ENCODE peak calls at places on chromosomes 3 and 15, in six cellular contexts. One of them, this sample, is unnamed.

GRCh38 chr15:52295421-52295991 is at the start of gene MYO5C:
- DNase-seq in NT2/D1: peak
- DNase-seq in sciatic nerve: peak
- DNase-seq in HFF-Myc: no peak
- DNase-seq in esophagus squamous epithelium: no peak
- DNase-seq in progenitor cell of endocrine pancreas: peak
- DNase-seq in this sample: no peak

GRCh38 chr15:63971904-63972303 is 74.4 kb downstream of the DAPK2 start:
- DNase-seq in progenitor cell of endocrine pancreas: no peak
- DNase-seq in esophagus squamous epithelium: no peak
- DNase-seq in NT2/D1: no peak
- DNase-seq in sciatic nerve: no peak
- DNase-seq in HFF-Myc: no peak
- DNase-seq in this sample: no peak

GRCh38 chr15:52164631-52165265 is 26.4 kb downstream of the GNB5 start:
- DNase-seq in sciatic nerve: no peak
- DNase-seq in HFF-Myc: no peak
- DNase-seq in esophagus squamous epithelium: no peak
- DNase-seq in progenitor cell of endocrine pancreas: no peak
- DNase-seq in NT2/D1: no peak
- DNase-seq in this sample: no peak

GRCh38 chr3:165754219-165755007 is 82.8 kb downstream of the BCHE start:
- DNase-seq in progenitor cell of endocrine pancreas: no peak
- DNase-seq in esophagus squamous epithelium: no peak
- DNase-seq in HFF-Myc: no peak
- DNase-seq in sciatic nerve: no peak
- DNase-seq in NT2/D1: no peak
- DNase-seq in this sample: no peak

GRCh38 chr15:92645051-92645631 is 10.4 kb downstream of the FAM174B start:
- DNase-seq in progenitor cell of endocrine pancreas: no peak
- DNase-seq in NT2/D1: no peak
- DNase-seq in sciatic nerve: no peak
- DNase-seq in HFF-Myc: no peak
- DNase-seq in esophagus squamous epithelium: no peak
- DNase-seq in this sample: no peak

GRCh38 chr15:46277994-46278885 is 643.4 kb downstream of the SQOR start:
- DNase-seq in HFF-Myc: no peak
- DNase-seq in esophagus squamous epithelium: no peak
- DNase-seq in progenitor cell of endocrine pancreas: no peak
- DNase-seq in sciatic nerve: no peak
- DNase-seq in NT2/D1: no peak
- DNase-seq in this sample: no peak

GRCh38 chr15:60519218-60519617 is 40.3 kb upstream of the ICE2 start:
- DNase-seq in sciatic nerve: no peak
- DNase-seq in HFF-Myc: no peak
- DNase-seq in esophagus squamous epithelium: no peak
- DNase-seq in NT2/D1: no peak
- DNase-seq in progenitor cell of endocrine pancreas: no peak
- DNase-seq in this sample: no peak

GRCh38 chr15:98942966-98943584 is 64.5 kb downstream of the PGPEP1L start:
- DNase-seq in esophagus squamous epithelium: no peak
- DNase-seq in HFF-Myc: no peak
- DNase-seq in progenitor cell of endocrine pancreas: no peak
- DNase-seq in sciatic nerve: no peak
- DNase-seq in NT2/D1: no peak
- DNase-seq in this sample: peak

GRCh38 chr3:166283856-166284255 is 446.6 kb upstream of the BCHE start:
- DNase-seq in sciatic nerve: no peak
- DNase-seq in HFF-Myc: no peak
- DNase-seq in esophagus squamous epithelium: no peak
- DNase-seq in progenitor cell of endocrine pancreas: no peak
- DNase-seq in NT2/D1: no peak
- DNase-seq in this sample: no peak

GRCh38 chr3:150049317-150049716 is 78.6 kb upstream of the PFN2 start:
- DNase-seq in sciatic nerve: no peak
- DNase-seq in progenitor cell of endocrine pancreas: no peak
- DNase-seq in NT2/D1: no peak
- DNase-seq in esophagus squamous epithelium: no peak
- DNase-seq in HFF-Myc: no peak
- DNase-seq in this sample: no peak

GRCh38 chr15:80967451-80967850 is 22.2 kb downstream of the MESD start:
- DNase-seq in NT2/D1: peak
- DNase-seq in esophagus squamous epithelium: no peak
- DNase-seq in sciatic nerve: no peak
- DNase-seq in progenitor cell of endocrine pancreas: no peak
- DNase-seq in HFF-Myc: no peak
- DNase-seq in this sample: no peak

GRCh38 chr15:47987908-47988532 is 132.8 kb upstream of the SLC24A5 start:
- DNase-seq in HFF-Myc: peak
- DNase-seq in progenitor cell of endocrine pancreas: no peak
- DNase-seq in esophagus squamous epithelium: no peak
- DNase-seq in NT2/D1: peak
- DNase-seq in sciatic nerve: no peak
- DNase-seq in this sample: no peak

GRCh38 chr15:63634154-63634553 is 37.0 kb downstream of the FBXL22 start:
- DNase-seq in progenitor cell of endocrine pancreas: no peak
- DNase-seq in sciatic nerve: no peak
- DNase-seq in HFF-Myc: no peak
- DNase-seq in NT2/D1: no peak
- DNase-seq in esophagus squamous epithelium: no peak
- DNase-seq in this sample: no peak

GRCh38 chr15:96771035-96771434 is 440.5 kb downstream of the NR2F2 start:
- DNase-seq in progenitor cell of endocrine pancreas: no peak
- DNase-seq in NT2/D1: no peak
- DNase-seq in esophagus squamous epithelium: no peak
- DNase-seq in HFF-Myc: no peak
- DNase-seq in sciatic nerve: no peak
- DNase-seq in this sample: no peak

GRCh38 chr3:17039579-17039978 is 154.8 kb downstream of the PLCL2 start:
- DNase-seq in HFF-Myc: peak
- DNase-seq in sciatic nerve: no peak
- DNase-seq in progenitor cell of endocrine pancreas: no peak
- DNase-seq in NT2/D1: no peak
- DNase-seq in esophagus squamous epithelium: no peak
- DNase-seq in this sample: no peak

GRCh38 chr15:73694419-73694818 is 10.2 kb downstream of the CD276 start:
- DNase-seq in HFF-Myc: no peak
- DNase-seq in esophagus squamous epithelium: no peak
- DNase-seq in progenitor cell of endocrine pancreas: no peak
- DNase-seq in sciatic nerve: no peak
- DNase-seq in NT2/D1: no peak
- DNase-seq in this sample: no peak

GRCh38 chr3:5376761-5377160 is 189.3 kb downstream of the EDEM1 start:
- DNase-seq in esophagus squamous epithelium: no peak
- DNase-seq in progenitor cell of endocrine pancreas: peak
- DNase-seq in NT2/D1: peak
- DNase-seq in sciatic nerve: no peak
- DNase-seq in HFF-Myc: no peak
- DNase-seq in this sample: peak

GRCh38 chr3:177822826-177823225 is 625.5 kb upstream of the TBL1XR1 start:
- DNase-seq in NT2/D1: no peak
- DNase-seq in HFF-Myc: no peak
- DNase-seq in esophagus squamous epithelium: no peak
- DNase-seq in progenitor cell of endocrine pancreas: no peak
- DNase-seq in sciatic nerve: no peak
- DNase-seq in this sample: no peak

GRCh38 chr15:74036271-74037170 is 42.0 kb downstream of the PML start:
- DNase-seq in sciatic nerve: no peak
- DNase-seq in progenitor cell of endocrine pancreas: peak
- DNase-seq in NT2/D1: peak
- DNase-seq in esophagus squamous epithelium: no peak
- DNase-seq in HFF-Myc: no peak
- DNase-seq in this sample: no peak

GRCh38 chr3:55604414-55604813 is 117.3 kb upstream of the WNT5A start:
- DNase-seq in progenitor cell of endocrine pancreas: no peak
- DNase-seq in NT2/D1: no peak
- DNase-seq in HFF-Myc: no peak
- DNase-seq in esophagus squamous epithelium: no peak
- DNase-seq in sciatic nerve: no peak
- DNase-seq in this sample: no peak

GRCh38 chr15:90902996-90903732 is at the start of gene MAN2A2:
- DNase-seq in progenitor cell of endocrine pancreas: peak
- DNase-seq in sciatic nerve: peak
- DNase-seq in HFF-Myc: no peak
- DNase-seq in esophagus squamous epithelium: no peak
- DNase-seq in NT2/D1: no peak
- DNase-seq in this sample: no peak

GRCh38 chr3:23455084-23455483 is 252.0 kb downstream of the UBE2E2 start:
- DNase-seq in HFF-Myc: peak
- DNase-seq in NT2/D1: no peak
- DNase-seq in esophagus squamous epithelium: no peak
- DNase-seq in progenitor cell of endocrine pancreas: no peak
- DNase-seq in sciatic nerve: no peak
- DNase-seq in this sample: no peak

GRCh38 chr3:127800508-127800907 is 21.8 kb downstream of the MGLL start:
- DNase-seq in NT2/D1: peak
- DNase-seq in progenitor cell of endocrine pancreas: no peak
- DNase-seq in HFF-Myc: no peak
- DNase-seq in sciatic nerve: peak
- DNase-seq in esophagus squamous epithelium: no peak
- DNase-seq in this sample: no peak

GRCh38 chr15:28975766-28976179 is 90.0 kb downstream of the APBA2 start:
- DNase-seq in HFF-Myc: no peak
- DNase-seq in sciatic nerve: no peak
- DNase-seq in esophagus squamous epithelium: no peak
- DNase-seq in progenitor cell of endocrine pancreas: no peak
- DNase-seq in NT2/D1: no peak
- DNase-seq in this sample: no peak

GRCh38 chr3:152508705-152509104 is 240.0 kb downstream of the MBNL1 start:
- DNase-seq in HFF-Myc: peak
- DNase-seq in progenitor cell of endocrine pancreas: no peak
- DNase-seq in sciatic nerve: no peak
- DNase-seq in esophagus squamous epithelium: no peak
- DNase-seq in NT2/D1: no peak
- DNase-seq in this sample: no peak

GRCh38 chr15:92667291-92667904 is 11.8 kb upstream of the FAM174B start:
- DNase-seq in sciatic nerve: no peak
- DNase-seq in progenitor cell of endocrine pancreas: no peak
- DNase-seq in HFF-Myc: no peak
- DNase-seq in esophagus squamous epithelium: no peak
- DNase-seq in NT2/D1: no peak
- DNase-seq in this sample: no peak

GRCh38 chr3:179450901-179451334 is 352 bp downstream of the GNB4 start:
- DNase-seq in HFF-Myc: no peak
- DNase-seq in progenitor cell of endocrine pancreas: peak
- DNase-seq in esophagus squamous epithelium: no peak
- DNase-seq in NT2/D1: no peak
- DNase-seq in sciatic nerve: peak
- DNase-seq in this sample: no peak

GRCh38 chr3:42900731-42901420 is 5.1 kb upstream of the ZNF662 start:
- DNase-seq in HFF-Myc: no peak
- DNase-seq in progenitor cell of endocrine pancreas: no peak
- DNase-seq in sciatic nerve: no peak
- DNase-seq in NT2/D1: no peak
- DNase-seq in esophagus squamous epithelium: no peak
- DNase-seq in this sample: no peak

GRCh38 chr3:151210676-151211381 is 7.8 kb upstream of the GPR171 start:
- DNase-seq in HFF-Myc: no peak
- DNase-seq in esophagus squamous epithelium: no peak
- DNase-seq in sciatic nerve: no peak
- DNase-seq in progenitor cell of endocrine pancreas: no peak
- DNase-seq in NT2/D1: no peak
- DNase-seq in this sample: no peak

GRCh38 chr3:65627102-65627501 is 411.6 kb downstream of the MAGI1 start:
- DNase-seq in NT2/D1: no peak
- DNase-seq in sciatic nerve: no peak
- DNase-seq in esophagus squamous epithelium: no peak
- DNase-seq in HFF-Myc: no peak
- DNase-seq in progenitor cell of endocrine pancreas: no peak
- DNase-seq in this sample: no peak

GRCh38 chr3:141193431-141193830 is 38.2 kb upstream of the PXYLP1 start:
- DNase-seq in progenitor cell of endocrine pancreas: no peak
- DNase-seq in esophagus squamous epithelium: no peak
- DNase-seq in sciatic nerve: no peak
- DNase-seq in NT2/D1: no peak
- DNase-seq in HFF-Myc: no peak
- DNase-seq in this sample: no peak

GRCh38 chr15:69685524-69686452 is 233.2 kb downstream of the RPLP1 start:
- DNase-seq in HFF-Myc: no peak
- DNase-seq in NT2/D1: no peak
- DNase-seq in progenitor cell of endocrine pancreas: no peak
- DNase-seq in sciatic nerve: no peak
- DNase-seq in esophagus squamous epithelium: no peak
- DNase-seq in this sample: no peak

GRCh38 chr3:54819926-54820325 is 107.9 kb downstream of the LRTM1 start:
- DNase-seq in HFF-Myc: no peak
- DNase-seq in esophagus squamous epithelium: no peak
- DNase-seq in NT2/D1: no peak
- DNase-seq in sciatic nerve: no peak
- DNase-seq in progenitor cell of endocrine pancreas: no peak
- DNase-seq in this sample: no peak

GRCh38 chr3:133381346-133382109 is 18.3 kb upstream of the BFSP2 start:
- DNase-seq in NT2/D1: no peak
- DNase-seq in HFF-Myc: no peak
- DNase-seq in esophagus squamous epithelium: no peak
- DNase-seq in sciatic nerve: no peak
- DNase-seq in progenitor cell of endocrine pancreas: no peak
- DNase-seq in this sample: no peak

This sample was measured in chondrocyte.